ENCODE peak calls at places on chromosomes 5 and 9, in five cellular contexts. M is K562, P is BE2C, X is right atrium auricular region, W is sigmoid colon. I is an unnamed sample.

GRCh38 chr9:18906656-18907395 is 126.2 kb downstream of the SAXO1 start:
- DNase-seq in M (no peak), W (no peak), X (no peak), P (peak; percentile 40), I (no peak)

GRCh38 chr5:113336975-113337374 is 97.8 kb downstream of the TSSK1B start:
- DNase-seq in M (no peak), P (peak; percentile 83), W (no peak), X (peak; percentile 74), I (no peak)

GRCh38 chr5:73513996-73514395 is 15.8 kb downstream of the BTF3 start:
- DNase-seq in M (no peak), P (no peak), W (no peak), X (no peak), I (no peak)

GRCh38 chr5:167594750-167595149 is 696.7 kb upstream of the WWC1 start:
- DNase-seq in M (no peak), P (no peak), X (no peak), W (no peak), I (no peak)

GRCh38 chr9:87800456-87800855 is 74.5 kb downstream of the CTSL start:
- DNase-seq in W (no peak), X (no peak), P (no peak), M (no peak), I (no peak)

GRCh38 chr9:131320031-131320685 is 30.6 kb downstream of the PLPP7 start:
- DNase-seq in W (peak; percentile 80), P (no peak), X (no peak), M (peak; percentile 10), I (peak; percentile 60)

GRCh38 chr5:37771731-37772130 is 68.1 kb downstream of the GDNF start:
- DNase-seq in W (no peak), P (no peak), X (no peak), M (no peak), I (no peak)

GRCh38 chr9:114291064-114291474 is 31.8 kb upstream of the ORM1 start:
- DNase-seq in X (peak; percentile 82), W (peak; percentile 86), P (peak; percentile 71), M (peak; percentile 81), I (peak; percentile 84)

GRCh38 chr5:139456776-139457175 is 5.8 kb downstream of the ECSCR start:
- DNase-seq in W (no peak), M (no peak), P (no peak), X (no peak), I (no peak)

GRCh38 chr9:126859111-126859510 is 1.3 kb upstream of the ZBTB34 start:
- DNase-seq in P (no peak), M (no peak), X (no peak), W (no peak), I (no peak)

GRCh38 chr5:421901-422300 is 21.1 kb upstream of the EXOC3 start:
- DNase-seq in M (no peak), X (no peak), W (peak; percentile 54), P (no peak), I (peak; percentile 60)

GRCh38 chr9:114392749-114393112 is 4.9 kb upstream of the AKNA start:
- DNase-seq in W (no peak), P (no peak), M (no peak), X (no peak), I (no peak)

GRCh38 chr9:14278291-14278721 is 35.6 kb downstream of the NFIB start:
- DNase-seq in M (no peak), X (no peak), W (no peak), P (no peak), I (no peak)

GRCh38 chr9:99822596-99823391 is 1.1 kb downstream of the NR4A3 start:
- DNase-seq in M (no peak), W (peak; percentile 75), X (no peak), P (peak; percentile 54), I (peak; percentile 66)

GRCh38 chr5:153641183-153641688 is 150.8 kb downstream of the GRIA1 start:
- DNase-seq in X (no peak), M (no peak), P (no peak), W (no peak), I (no peak)

GRCh38 chr5:21802869-21803490 is 1050.2 kb downstream of the CDH12 start:
- DNase-seq in X (no peak), P (no peak), W (no peak), M (no peak), I (no peak)

GRCh38 chr5:156956321-156956720 is 6.7 kb downstream of the TIMD4 start:
- DNase-seq in M (no peak), W (no peak), P (no peak), X (no peak), I (no peak)

GRCh38 chr9:108445431-108446018 is 410.3 kb downstream of the ACTL7B start:
- DNase-seq in P (no peak), W (peak; percentile 65), M (no peak), X (no peak), I (no peak)

GRCh38 chr5:154193636-154194035 is 3.1 kb downstream of the GALNT10 start:
- DNase-seq in X (no peak), M (no peak), P (no peak), W (no peak), I (no peak)

GRCh38 chr5:21791304-21791703 is 1061.8 kb downstream of the CDH12 start:
- DNase-seq in M (no peak), P (no peak), W (no peak), X (no peak), I (no peak)

GRCh38 chr9:105405514-105406131 is 42.2 kb upstream of the FSD1L start:
- DNase-seq in X (no peak), P (no peak), M (no peak), W (no peak), I (no peak)

GRCh38 chr5:172641359-172642045 is 439 bp downstream of the NEURL1B start:
- DNase-seq in X (no peak), W (peak; percentile 74), P (peak; percentile 40), M (no peak), I (peak; percentile 63)

GRCh38 chr9:112486221-112487007 is at the start of gene KIAA1958:
- DNase-seq in W (peak; percentile 89), M (peak; percentile 95), P (peak; percentile 92), X (peak; percentile 69), I (peak; percentile 94)

GRCh38 chr5:105754056-105754455 is 1916.7 kb downstream of the EFNA5 start:
- DNase-seq in M (no peak), W (no peak), X (no peak), P (no peak), I (no peak)

GRCh38 chr5:15533124-15533893 is 33.3 kb downstream of the FBXL7 start:
- DNase-seq in P (no peak), W (no peak), M (no peak), X (no peak), I (no peak)

GRCh38 chr5:59039296-59040006 is 456.6 kb downstream of the RAB3C start:
- DNase-seq in X (peak; percentile 94), M (no peak), W (peak; percentile 92), P (peak; percentile 81), I (peak; percentile 95)

GRCh38 chr5:59039003-59039295 is 456.1 kb downstream of the RAB3C start:
- DNase-seq in M (no peak), X (no peak), P (peak; percentile 52), W (no peak), I (no peak)

GRCh38 chr5:59037041-59037440 is 454.2 kb downstream of the RAB3C start:
- DNase-seq in P (no peak), X (no peak), M (no peak), W (no peak), I (no peak)

GRCh38 chr5:59037453-59038168 is 454.7 kb downstream of the RAB3C start:
- DNase-seq in W (no peak), X (no peak), P (no peak), M (no peak), I (no peak)

DNA sequence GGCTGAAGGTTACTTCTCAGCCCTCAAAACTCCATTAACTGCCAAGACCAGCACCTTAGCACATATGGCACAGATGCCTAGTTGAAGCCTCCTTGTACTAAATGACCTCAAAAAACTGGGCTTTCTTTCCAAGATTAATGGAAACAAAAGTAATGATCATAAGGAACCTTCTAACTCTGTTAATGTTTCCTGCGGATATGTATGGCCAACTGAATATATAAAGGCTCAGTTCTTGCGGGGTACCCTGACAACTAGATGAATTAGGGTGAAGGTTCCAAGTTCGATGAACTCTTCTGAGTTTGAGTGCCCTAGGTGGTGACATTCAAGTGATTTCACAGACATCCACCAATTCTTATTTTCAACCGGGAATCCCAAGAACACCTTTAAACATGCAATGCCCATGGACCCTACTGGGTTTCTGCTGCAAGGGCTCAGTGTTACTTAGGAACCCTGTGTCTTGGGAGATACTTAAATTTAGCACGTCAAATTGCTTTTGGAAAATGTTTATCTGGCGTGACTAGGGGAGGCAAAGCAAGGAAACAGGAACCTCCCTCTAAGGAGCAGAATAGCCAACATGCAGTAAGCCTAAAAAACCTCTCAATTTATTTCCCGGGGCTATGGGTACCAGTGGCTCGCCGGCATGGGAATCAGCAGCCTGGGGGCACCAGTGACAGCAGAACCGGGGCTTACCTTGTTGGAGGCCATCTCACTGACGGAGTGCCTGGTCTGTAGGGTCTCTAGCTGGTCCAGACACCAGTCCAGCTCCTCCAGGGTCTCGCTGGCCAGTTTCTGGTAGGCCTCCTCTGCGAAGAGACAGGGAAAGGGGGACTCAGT is 455.5 kb downstream of the RAB3C start:
- DNase-seq in P (peak; percentile 47), W (peak; percentile 66), M (no peak), X (no peak), I (no peak)
- H3K4me1 ChIP-seq in P (peaks cover 14% of the 10 kb centered on the region), W (peaks cover 78% of the 10 kb centered on the region), M (peaks cover 11% of the 10 kb centered on the region), X (peaks cover 56% of the 10 kb centered on the region), I (peaks cover 20% of the 10 kb centered on the region)

DNA sequence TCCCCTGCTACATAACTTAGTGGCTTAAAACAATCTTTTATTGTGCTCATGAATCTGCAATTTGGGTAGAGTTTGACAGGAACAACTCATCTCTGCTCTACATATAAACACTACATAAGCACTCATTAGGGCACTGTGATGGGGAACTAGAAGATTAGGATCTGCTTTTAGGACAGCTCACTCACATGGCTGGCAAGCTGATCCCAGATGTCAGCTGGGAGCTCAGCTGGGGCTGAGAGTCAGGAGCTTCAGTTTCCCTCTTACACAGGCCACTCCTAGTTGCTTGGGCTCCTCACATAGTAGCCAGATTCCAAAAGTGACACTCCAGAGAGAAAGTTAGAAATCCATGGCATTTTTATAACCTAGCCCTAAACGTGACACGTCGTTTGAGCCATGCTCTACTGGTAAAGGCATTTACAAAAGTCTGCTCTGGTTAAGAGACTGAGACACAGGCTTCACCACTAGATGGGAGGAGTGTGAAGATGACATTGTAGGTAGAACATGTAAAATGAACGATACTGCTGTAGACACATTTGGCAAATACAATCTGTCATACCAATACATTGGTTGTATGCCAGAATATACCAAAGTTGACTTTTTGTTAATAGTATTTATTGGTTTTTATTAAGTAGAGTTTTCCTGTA is 23.6 kb downstream of the SCAI start:
- DNase-seq in P (peak; percentile 57), M (no peak), X (no peak), W (no peak), I (no peak)
- TF ChIP-seq CTCF in P (peak; percentile 45), M (peak; percentile 27), X (no peak), W (no peak), I (no peak)

GRCh38 chr5:67964619-67965018 is 250.9 kb upstream of the PIK3R1 start:
- DNase-seq in P (no peak), X (no peak), W (no peak), M (no peak), I (no peak)
- H3K4me3 ChIP-seq in P (no peak overlapping the region), X (no peak overlapping the region), W (no peak overlapping the region), M (no peak overlapping the region), I (no peak overlapping the region)

DNA sequence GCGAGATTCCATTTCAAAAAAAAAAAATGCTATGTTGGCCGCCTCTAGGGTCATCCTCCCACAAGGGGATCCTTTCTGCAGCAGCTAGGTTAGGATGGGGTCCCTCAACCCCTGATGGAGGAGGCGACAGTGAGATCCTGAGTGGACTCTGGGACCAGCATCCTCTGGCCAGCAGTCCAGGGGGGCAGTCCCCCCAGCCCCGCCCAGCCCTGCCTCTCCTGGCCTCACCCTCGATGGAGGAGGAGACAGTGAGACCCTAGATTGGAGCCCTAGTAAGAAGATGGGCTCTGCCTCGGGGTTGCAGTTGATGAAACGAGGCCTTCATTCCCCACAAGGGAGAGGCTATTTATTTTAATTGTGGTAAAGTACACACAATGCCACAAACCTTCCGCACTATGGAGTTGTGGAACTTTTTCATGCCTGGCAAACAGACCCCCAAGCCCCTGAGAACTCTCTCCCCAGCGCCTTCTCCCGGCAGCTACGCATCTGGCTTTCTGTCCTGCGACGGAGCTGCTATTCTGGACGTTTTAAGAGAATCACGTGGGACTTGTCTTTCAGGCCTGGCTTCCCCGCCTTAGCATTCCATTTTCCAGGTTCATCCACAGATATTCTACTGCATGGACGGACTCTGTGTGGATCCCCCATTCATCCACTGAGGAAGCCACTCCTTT is 15.8 kb downstream of the VAV2 start:
- DNase-seq in W (peak; percentile 55), P (no peak), M (no peak), X (no peak), I (peak; percentile 60)
- H3K4me1 ChIP-seq in W (peaks cover 18% of the 10 kb centered on the region), P (peaks cover 45% of the 10 kb centered on the region), M (peaks cover 11% of the 10 kb centered on the region), X (peaks cover 17% of the 10 kb centered on the region), I (peaks cover 39% of the 10 kb centered on the region)

I was measured in upper lobe of right lung.